ENCODE peak calls at places on chromosomes 6 and 20, in five cellular contexts. P is neuronal stem cell; B is CD8-positive, alpha-beta memory T cell; G is left ventricle myocardium inferior; X is tibial nerve. V is an unnamed sample. For H3K4me1, the result is how much of the 10 kb centered on the place peaks cover.

GRCh38 chr6:132115714-132116366 is 164.7 kb upstream of the CCN2 start:
- DNase-seq in X (no peak), G (no peak), P (no peak), B (no peak), V (no peak)

GRCh38 chr6:28269492-28269891 is 2.5 kb downstream of the ZSCAN26 start:
- DNase-seq in P (no peak), X (no peak), G (no peak), B (no peak), V (no peak)

GRCh38 chr20:25250508-25250907 is 2.6 kb downstream of the PYGB start:
- DNase-seq in G (no peak), B (no peak), X (no peak), P (no peak), V (no peak)

GRCh38 chr6:13307508-13307995 is 20.8 kb downstream of the TBC1D7 start:
- DNase-seq in G (no peak), X (no peak), B (no peak), P (no peak), V (no peak)

GRCh38 chr6:130037207-130037811 is 18.9 kb downstream of the L3MBTL3 start:
- DNase-seq in B (peak), P (no peak), X (no peak), G (no peak), V (no peak)

GRCh38 chr6:12576389-12576788 is 140.2 kb upstream of the PHACTR1 start:
- DNase-seq in G (no peak), P (no peak), B (no peak), X (no peak), V (no peak)

GRCh38 chr20:49595811-49596545 is 28.0 kb upstream of the PTGIS start:
- DNase-seq in G (no peak), X (no peak), B (no peak), P (no peak), V (no peak)

GRCh38 chr6:1407499-1407990 is 18.2 kb downstream of the FOXF2 start:
- DNase-seq in X (no peak), P (no peak), B (no peak), G (no peak), V (no peak)

GRCh38 chr6:104404377-104404776 is 455.3 kb downstream of the HACE1 start:
- DNase-seq in B (no peak), X (no peak), G (no peak), P (no peak), V (no peak)

GRCh38 chr20:3940905-3941304 is 51.7 kb downstream of the PANK2 start:
- DNase-seq in G (no peak), X (no peak), P (no peak), B (no peak), V (no peak)

GRCh38 chr20:11919046-11919445 is 1.4 kb downstream of the BTBD3 start:
- DNase-seq in B (no peak), P (no peak), X (no peak), G (peak), V (no peak)

GRCh38 chr20:51811040-51811351 is 8.7 kb upstream of the SALL4 start:
- DNase-seq in P (no peak), G (no peak), X (no peak), B (no peak), V (no peak)

GRCh38 chr6:78489874-78490273 is 377.5 kb upstream of the IRAK1BP1 start:
- DNase-seq in X (no peak), G (no peak), P (no peak), B (no peak), V (no peak)

GRCh38 chr6:10406556-10406955 is 8.3 kb downstream of the TFAP2A start:
- DNase-seq in X (no peak), B (no peak), G (no peak), P (no peak), V (no peak)

GRCh38 chr6:3960754-3961361 is 111.7 kb downstream of the FAM50B start:
- DNase-seq in G (no peak), P (no peak), B (no peak), X (no peak), V (no peak)

GRCh38 chr6:41577865-41578713 is 31.9 kb downstream of the FOXP4 start:
- DNase-seq in X (no peak), B (no peak), G (no peak), P (peak), V (no peak)

GRCh38 chr6:134734312-134734869 is 215.5 kb downstream of the ALDH8A1 start:
- DNase-seq in X (no peak), P (no peak), B (no peak), G (no peak), V (no peak)

GRCh38 chr20:40111282-40111681 is 577.8 kb downstream of the MAFB start:
- DNase-seq in P (no peak), X (no peak), G (no peak), B (no peak), V (no peak)

GRCh38 chr6:130069471-130069870 is 51.1 kb downstream of the L3MBTL3 start:
- DNase-seq in G (no peak), P (no peak), B (no peak), X (no peak), V (no peak)

GRCh38 chr20:37282558-37282957 is 6.9 kb upstream of the MANBAL start:
- DNase-seq in G (no peak), X (no peak), B (no peak), P (no peak), V (no peak)

GRCh38 chr6:16762547-16763477 is 1.6 kb upstream of the ATXN1 start:
- DNase-seq in G (no peak), P (peak), B (peak), X (no peak), V (no peak)

GRCh38 chr20:752263-752662 is 16.0 kb downstream of the SLC52A3 start:
- DNase-seq in B (no peak), X (no peak), P (no peak), G (no peak), V (no peak)

GRCh38 chr6:125804264-125804663 is 13.5 kb downstream of the NCOA7 start:
- DNase-seq in B (no peak), G (no peak), X (no peak), P (no peak), V (no peak)

GRCh38 chr6:10521104-10521808 is at the start of gene GCNT2:
- DNase-seq in G (no peak), B (no peak), P (no peak), X (no peak), V (peak)

GRCh38 chr20:47785900-47786762 is 850 bp upstream of the SULF2 start:
- DNase-seq in P (peak), X (peak), B (no peak), G (peak), V (no peak)

GRCh38 chr6:111657146-111657545 is 51.5 kb upstream of the TRAF3IP2 start:
- DNase-seq in B (no peak), G (no peak), P (no peak), X (no peak), V (no peak)

GRCh38 chr6:106099235-106099537 is 13.1 kb downstream of the PRDM1 start:
- DNase-seq in X (no peak), B (no peak), G (no peak), P (no peak), V (no peak)

GRCh38 chr20:57342829-57343228 is 8.2 kb upstream of the RAE1 start:
- DNase-seq in G (no peak), B (no peak), X (no peak), P (no peak), V (no peak)

GRCh38 chr20:45890077-45890996 is 671 bp downstream of the NEURL2 start:
- DNase-seq in X (peak), G (peak), B (peak), P (peak), V (peak)

GRCh38 chr20:16747291-16747811 is 807 bp upstream of the OTOR start:
- DNase-seq in X (no peak), B (no peak), G (no peak), P (no peak), V (no peak)

GRCh38 chr20:61901421-61902212 is 164.1 kb downstream of the TAF4 start:
- DNase-seq in P (no peak), X (no peak), G (no peak), B (no peak), V (no peak)

GRCh38 chr20:63501818-63502670 is 3.2 kb upstream of the EEF1A2 start:
- DNase-seq in X (no peak), G (peak), B (no peak), P (no peak), V (no peak)

GRCh38 chr6:153947817-153948447 is 91.1 kb upstream of the OPRM1 start:
- DNase-seq in P (peak), X (peak), B (no peak), G (no peak), V (peak)

GRCh38 chr6:5471637-5472430 is 210.5 kb downstream of the FARS2 start:
- DNase-seq in X (no peak), G (no peak), B (no peak), P (peak), V (peak)

GRCh38 chr20:44335675-44336074 is 1.2 kb upstream of the R3HDML start:
- DNase-seq in P (no peak), B (no peak), X (no peak), G (no peak), V (no peak)

GRCh38 chr6:52155791-52156576 is 30.2 kb upstream of the IL17A start:
- DNase-seq in G (no peak), P (no peak), X (no peak), B (no peak), V (peak)
- H3K27ac ChIP-seq in G (peak), P (no peak), X (no peak), B (no peak), V (no peak)

GRCh38 chr20:53840462-53841000 is 229.9 kb downstream of the BCAS1 start:
- DNase-seq in P (no peak), G (no peak), X (no peak), B (no peak), V (no peak)

GRCh38 chr20:53842301-53843099 is 227.9 kb downstream of the BCAS1 start:
- DNase-seq in B (peak), G (no peak), X (no peak), P (no peak), V (no peak)

GRCh38 chr20:53839423-53840176 is 230.8 kb downstream of the BCAS1 start:
- DNase-seq in X (no peak), P (no peak), G (peak), B (peak), V (no peak)

GRCh38 chr20:53843645-53844044 is 226.7 kb downstream of the BCAS1 start:
- DNase-seq in P (no peak), G (no peak), X (no peak), B (no peak), V (no peak)

DNA sequence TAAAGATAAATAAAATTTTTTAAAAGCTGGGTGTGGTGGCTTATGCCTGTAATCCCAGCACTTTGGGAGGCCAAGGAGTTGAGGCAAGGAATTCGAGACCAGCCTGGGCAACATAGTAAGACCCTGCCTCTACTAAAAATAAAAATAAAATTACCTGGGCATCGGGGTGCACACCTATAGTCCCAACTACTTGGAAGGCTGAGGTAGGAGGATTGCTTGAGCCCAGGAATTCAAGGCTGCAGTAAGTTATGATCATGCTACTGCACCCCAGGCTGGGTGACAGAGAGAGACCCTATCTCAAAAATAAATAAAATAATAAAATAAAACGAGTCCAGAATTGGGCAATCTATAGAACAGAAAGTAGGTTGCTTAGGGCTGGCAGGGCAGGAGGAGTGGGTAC is 228.7 kb downstream of the BCAS1 start:
- DNase-seq in X (no peak), G (no peak), P (no peak), B (no peak), V (no peak)
- H3K4me1 ChIP-seq in X (under half), G (under half), P (under half), B (half or more), V (under half)

GRCh38 chr20:35224536-35224935 is 2.0 kb upstream of the MMP24 start:
- DNase-seq in G (no peak), P (no peak), B (no peak), X (no peak), V (no peak)

GRCh38 chr20:35226775-35227681 is 538 bp downstream of the MMP24 start:
- DNase-seq in B (peak), G (peak), P (peak), X (peak), V (no peak)

GRCh38 chr20:35226126-35226774 is at the start of gene MMP24:
- DNase-seq in B (no peak), X (no peak), P (no peak), G (no peak), V (no peak)

GRCh38 chr20:35223941-35224340 is 2.5 kb upstream of the MMP24 start:
- DNase-seq in B (no peak), P (no peak), X (no peak), G (no peak), V (no peak)

DNA sequence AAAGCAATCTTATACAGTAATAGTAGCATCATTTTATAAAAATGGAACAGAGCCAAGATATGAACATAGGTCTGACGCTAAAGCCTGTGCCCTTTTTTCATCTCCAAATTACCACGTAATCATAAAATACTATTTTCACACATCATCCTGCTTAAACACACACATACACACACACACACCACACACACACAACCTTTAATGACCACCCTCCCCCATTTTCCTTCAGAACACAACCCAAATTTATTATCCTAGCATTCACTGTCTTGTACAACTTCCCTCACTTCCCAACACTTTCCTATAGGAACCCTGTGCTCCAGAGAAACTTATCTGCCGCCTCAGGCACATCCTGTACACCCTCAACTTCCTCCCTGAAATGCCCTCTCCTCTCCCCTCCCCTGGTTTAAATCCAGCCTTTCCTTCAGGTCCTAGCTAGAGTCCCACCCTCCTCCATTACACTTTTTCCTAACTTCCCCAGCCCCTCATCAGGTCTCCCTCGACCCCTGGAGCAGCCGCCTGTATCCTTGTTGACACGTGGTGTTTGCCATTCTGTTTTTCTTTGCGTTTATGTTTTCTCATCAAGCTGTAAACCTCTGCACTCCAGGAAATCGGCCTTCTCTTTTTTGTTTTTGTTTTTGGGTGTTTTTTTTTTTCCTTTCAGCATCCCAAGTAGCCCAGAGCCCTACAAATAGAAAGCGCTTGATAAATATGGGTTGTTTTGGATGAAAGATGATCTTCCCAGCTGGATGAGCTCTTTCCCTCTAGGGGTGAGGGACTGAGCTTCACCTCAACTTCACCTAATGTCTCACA is 968 bp upstream of the MMP24 start:
- DNase-seq in X (no peak), G (no peak), B (no peak), P (no peak), V (no peak)
- H3K27ac ChIP-seq in X (no peak), G (no peak), B (no peak), P (no peak), V (no peak)

GRCh38 chr6:40075051-40075445 is 140.8 kb upstream of the MOCS1 start:
- DNase-seq in G (no peak), X (no peak), B (no peak), P (no peak), V (no peak)
- H3K4me1 ChIP-seq in G (under half), X (under half), B (under half), P (under half), V (under half)

GRCh38 chr6:169169941-169170582 is 83.6 kb downstream of the THBS2 start:
- DNase-seq in P (no peak), G (no peak), B (no peak), X (no peak), V (no peak)
- H3K27ac ChIP-seq in P (no peak), G (peak), B (no peak), X (no peak), V (no peak)

V was measured in iPS DF 6.9.